ENCODE peak calls at places on chromosomes 5 and 9, in five cellular contexts. One of them, this sample, is unnamed. For H3K9me3, the result is how much of the 10 kb centered on the place peaks cover.

GRCh38 chr5:34889394-34889793 is 25.9 kb downstream of the RAD1 start:
- DNase-seq in tibial artery: no peak
- DNase-seq in lung: no peak
- DNase-seq in A549: no peak
- DNase-seq in upper lobe of right lung: no peak
- DNase-seq in this sample: no peak

GRCh38 chr9:3746296-3747275 is 220.8 kb upstream of the RFX3 start:
- DNase-seq in lung: no peak
- DNase-seq in upper lobe of right lung: no peak
- DNase-seq in tibial artery: peak
- DNase-seq in A549: peak
- DNase-seq in this sample: no peak

GRCh38 chr9:33737811-33738606 is 57.4 kb upstream of the PRSS3 start:
- DNase-seq in A549: peak
- DNase-seq in lung: peak
- DNase-seq in tibial artery: no peak
- DNase-seq in upper lobe of right lung: no peak
- DNase-seq in this sample: no peak

GRCh38 chr9:74908665-74909064 is 20.9 kb upstream of the TRPM6 start:
- DNase-seq in A549: no peak
- DNase-seq in lung: no peak
- DNase-seq in upper lobe of right lung: no peak
- DNase-seq in tibial artery: no peak
- DNase-seq in this sample: no peak

GRCh38 chr9:77800924-77801551 is 152.9 kb upstream of the GNA14 start:
- DNase-seq in A549: no peak
- DNase-seq in tibial artery: no peak
- DNase-seq in lung: no peak
- DNase-seq in upper lobe of right lung: no peak
- DNase-seq in this sample: no peak

GRCh38 chr5:77483662-77484061 is 8.5 kb downstream of the WDR41 start:
- DNase-seq in upper lobe of right lung: no peak
- DNase-seq in lung: no peak
- DNase-seq in A549: no peak
- DNase-seq in tibial artery: no peak
- DNase-seq in this sample: no peak

GRCh38 chr9:7342721-7343120 is 456.9 kb downstream of the DMAC1 start:
- DNase-seq in upper lobe of right lung: no peak
- DNase-seq in A549: no peak
- DNase-seq in lung: no peak
- DNase-seq in tibial artery: no peak
- DNase-seq in this sample: no peak

GRCh38 chr5:36796171-36796570 is 80.4 kb upstream of the NIPBL start:
- DNase-seq in tibial artery: no peak
- DNase-seq in upper lobe of right lung: no peak
- DNase-seq in lung: no peak
- DNase-seq in A549: no peak
- DNase-seq in this sample: no peak

GRCh38 chr5:79499640-79500273 is 14.2 kb downstream of the HOMER1 start:
- DNase-seq in A549: no peak
- DNase-seq in tibial artery: no peak
- DNase-seq in lung: no peak
- DNase-seq in upper lobe of right lung: no peak
- DNase-seq in this sample: no peak

GRCh38 chr9:4887556-4887955 is 94.8 kb downstream of the RCL1 start:
- DNase-seq in upper lobe of right lung: peak
- DNase-seq in tibial artery: peak
- DNase-seq in A549: no peak
- DNase-seq in lung: peak
- DNase-seq in this sample: no peak

GRCh38 chr5:89535421-89535820 is 652.4 kb upstream of the MEF2C start:
- DNase-seq in lung: no peak
- DNase-seq in tibial artery: no peak
- DNase-seq in A549: no peak
- DNase-seq in upper lobe of right lung: no peak
- DNase-seq in this sample: no peak

GRCh38 chr5:168976311-168976893 is 324.5 kb downstream of the SLIT3 start:
- DNase-seq in lung: no peak
- DNase-seq in tibial artery: no peak
- DNase-seq in upper lobe of right lung: no peak
- DNase-seq in A549: no peak
- DNase-seq in this sample: no peak

GRCh38 chr5:89028579-89029272 is 145.7 kb upstream of the MEF2C start:
- DNase-seq in upper lobe of right lung: no peak
- DNase-seq in lung: no peak
- DNase-seq in A549: no peak
- DNase-seq in tibial artery: no peak
- DNase-seq in this sample: no peak

GRCh38 chr5:171330011-171330410 is 21.0 kb downstream of the TLX3 start:
- DNase-seq in tibial artery: no peak
- DNase-seq in lung: no peak
- DNase-seq in upper lobe of right lung: no peak
- DNase-seq in A549: no peak
- DNase-seq in this sample: no peak

GRCh38 chr9:89756891-89757537 is 152.2 kb downstream of the GADD45G start:
- DNase-seq in tibial artery: no peak
- DNase-seq in A549: no peak
- DNase-seq in upper lobe of right lung: no peak
- DNase-seq in lung: no peak
- DNase-seq in this sample: no peak

GRCh38 chr5:72955143-72955767 is 586 bp upstream of the FCHO2 start:
- DNase-seq in tibial artery: no peak
- DNase-seq in upper lobe of right lung: peak
- DNase-seq in A549: no peak
- DNase-seq in lung: peak
- DNase-seq in this sample: peak

GRCh38 chr5:14743601-14744295 is 79.2 kb downstream of the OTULIN start:
- DNase-seq in lung: no peak
- DNase-seq in A549: no peak
- DNase-seq in tibial artery: no peak
- DNase-seq in upper lobe of right lung: no peak
- DNase-seq in this sample: no peak

GRCh38 chr9:107422189-107422802 is 67.3 kb downstream of the KLF4 start:
- DNase-seq in upper lobe of right lung: peak
- DNase-seq in tibial artery: peak
- DNase-seq in lung: peak
- DNase-seq in A549: peak
- DNase-seq in this sample: peak

GRCh38 chr5:180045889-180046499 is 25.6 kb downstream of the RNF130 start:
- DNase-seq in tibial artery: no peak
- DNase-seq in A549: no peak
- DNase-seq in lung: no peak
- DNase-seq in upper lobe of right lung: peak
- DNase-seq in this sample: no peak

GRCh38 chr5:180041501-180042274 is 29.9 kb downstream of the RNF130 start:
- DNase-seq in A549: no peak
- DNase-seq in tibial artery: no peak
- DNase-seq in lung: no peak
- DNase-seq in upper lobe of right lung: no peak
- DNase-seq in this sample: no peak

GRCh38 chr5:180043381-180043780 is 28.2 kb downstream of the RNF130 start:
- DNase-seq in A549: no peak
- DNase-seq in upper lobe of right lung: no peak
- DNase-seq in lung: no peak
- DNase-seq in tibial artery: no peak
- DNase-seq in this sample: no peak

GRCh38 chr5:180035532-180035931 is 36.0 kb downstream of the RNF130 start:
- DNase-seq in lung: no peak
- DNase-seq in A549: no peak
- DNase-seq in tibial artery: no peak
- DNase-seq in upper lobe of right lung: no peak
- DNase-seq in this sample: no peak

GRCh38 chr5:180040287-180041214 is 31.0 kb downstream of the RNF130 start:
- DNase-seq in lung: no peak
- DNase-seq in upper lobe of right lung: no peak
- DNase-seq in A549: no peak
- DNase-seq in tibial artery: no peak
- DNase-seq in this sample: no peak
- H3K9me3 ChIP-seq in lung: under half
- H3K9me3 ChIP-seq in upper lobe of right lung: under half
- H3K9me3 ChIP-seq in A549: under half
- H3K9me3 ChIP-seq in tibial artery: under half
- H3K9me3 ChIP-seq in this sample: under half

DNA sequence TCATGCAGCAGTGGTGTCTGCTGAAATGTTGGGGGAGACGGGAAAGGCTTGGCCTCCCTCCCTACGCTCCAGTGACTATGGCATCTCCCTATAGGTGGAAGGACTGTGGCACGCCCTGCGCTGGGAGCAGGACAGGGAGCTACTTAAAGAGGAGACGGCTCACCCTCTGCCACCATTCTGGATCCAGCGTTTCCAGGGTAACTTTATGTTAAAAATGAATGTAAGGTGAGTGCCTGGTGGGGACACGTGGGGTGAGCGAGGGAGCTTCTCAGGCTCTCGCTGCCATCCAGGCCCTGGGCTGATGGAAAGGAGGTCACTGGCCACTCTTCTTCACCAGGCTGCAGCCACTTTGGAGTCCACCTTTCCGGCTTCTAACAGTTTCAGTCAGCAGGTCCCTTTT is 15.7 kb downstream of the PAEP start:
- DNase-seq in tibial artery: no peak
- DNase-seq in lung: no peak
- DNase-seq in A549: no peak
- DNase-seq in upper lobe of right lung: no peak
- DNase-seq in this sample: no peak
- H3K4me3 ChIP-seq in tibial artery: no peak
- H3K4me3 ChIP-seq in lung: no peak
- H3K4me3 ChIP-seq in A549: no peak
- H3K4me3 ChIP-seq in upper lobe of right lung: no peak
- H3K4me3 ChIP-seq in this sample: no peak

DNA sequence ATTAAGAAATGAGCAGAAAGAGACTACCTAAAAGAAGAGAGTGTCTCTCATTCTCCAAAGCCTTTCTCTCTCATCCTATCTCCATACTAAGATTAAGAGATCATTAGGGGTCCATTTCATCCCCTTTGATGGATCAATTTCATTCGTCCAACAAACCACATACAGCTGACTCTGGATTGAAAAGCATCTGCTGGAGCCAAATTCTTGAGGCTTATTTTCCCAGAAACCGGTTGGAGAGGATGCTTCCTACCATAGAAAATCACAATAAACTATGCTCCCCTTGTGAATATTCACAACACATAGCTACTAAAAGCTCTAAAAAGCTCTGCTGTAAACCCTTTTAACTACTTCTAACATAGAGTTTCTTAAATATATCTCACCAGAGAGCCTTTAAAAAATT is 755.0 kb upstream of the ZNF608 start:
- DNase-seq in tibial artery: no peak
- DNase-seq in lung: no peak
- DNase-seq in A549: no peak
- DNase-seq in upper lobe of right lung: no peak
- DNase-seq in this sample: no peak
- H3K27ac ChIP-seq in tibial artery: no peak
- H3K27ac ChIP-seq in lung: no peak
- H3K27ac ChIP-seq in A549: no peak
- H3K27ac ChIP-seq in upper lobe of right lung: no peak
- H3K27ac ChIP-seq in this sample: no peak

GRCh38 chr5:13107553-13107952 is 836.9 kb downstream of the DNAH5 start:
- DNase-seq in tibial artery: no peak
- DNase-seq in A549: no peak
- DNase-seq in upper lobe of right lung: no peak
- DNase-seq in lung: no peak
- DNase-seq in this sample: no peak
- H3K9me3 ChIP-seq in tibial artery: under half
- H3K9me3 ChIP-seq in A549: under half
- H3K9me3 ChIP-seq in upper lobe of right lung: under half
- H3K9me3 ChIP-seq in lung: under half
- H3K9me3 ChIP-seq in this sample: under half

DNA sequence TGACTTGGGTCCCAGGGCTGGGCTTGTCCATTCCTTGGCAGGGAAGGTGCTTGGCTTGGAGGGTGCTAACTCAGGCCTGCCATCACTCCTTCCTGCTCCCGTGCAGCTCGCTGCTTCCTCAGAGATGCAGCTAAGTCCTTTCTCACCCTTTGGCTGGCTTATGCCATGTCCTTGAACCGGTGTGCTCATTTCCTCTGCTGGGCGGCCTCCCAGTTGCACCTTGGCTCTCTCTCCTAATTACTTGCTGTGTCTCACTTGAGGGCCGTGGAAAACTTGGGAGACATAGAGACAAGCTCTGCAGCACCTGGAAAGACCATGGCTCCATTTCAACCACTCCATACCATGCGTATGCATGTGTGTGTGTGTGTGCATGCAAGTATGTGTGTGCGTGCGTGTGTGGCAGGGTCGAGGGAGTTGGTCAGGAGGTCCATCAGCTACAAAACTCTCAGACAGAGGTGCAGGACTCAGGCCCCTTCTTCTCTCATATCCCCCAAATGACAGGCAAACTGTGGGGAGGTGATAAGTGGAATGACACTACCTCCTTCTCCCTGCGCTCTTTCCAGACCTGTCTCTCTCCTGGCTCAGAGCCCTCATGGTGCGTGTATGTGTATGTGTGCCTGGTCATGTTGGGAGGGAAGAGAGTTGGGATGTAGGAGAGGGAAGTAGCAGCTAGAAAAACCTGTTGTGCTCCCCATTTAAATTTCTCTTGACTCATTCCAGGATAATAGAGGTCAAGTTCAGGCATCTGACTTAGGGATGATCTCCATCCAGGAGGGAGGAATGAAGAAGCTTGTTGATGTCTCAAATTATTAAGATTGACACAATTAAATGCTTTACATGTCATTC is 17.6 kb upstream of the MTMR12 start:
- DNase-seq in A549: no peak
- DNase-seq in lung: no peak
- DNase-seq in tibial artery: no peak
- DNase-seq in upper lobe of right lung: no peak
- DNase-seq in this sample: no peak
- H3K4me3 ChIP-seq in A549: no peak
- H3K4me3 ChIP-seq in lung: no peak
- H3K4me3 ChIP-seq in tibial artery: no peak
- H3K4me3 ChIP-seq in upper lobe of right lung: no peak
- H3K4me3 ChIP-seq in this sample: no peak

GRCh38 chr9:135906291-135907005 is 898 bp downstream of the CAMSAP1 start:
- DNase-seq in upper lobe of right lung: peak
- DNase-seq in lung: no peak
- DNase-seq in tibial artery: no peak
- DNase-seq in A549: no peak
- DNase-seq in this sample: no peak

GRCh38 chr9:135907006-135907434 is 326 bp downstream of the CAMSAP1 start:
- DNase-seq in upper lobe of right lung: peak
- DNase-seq in lung: no peak
- DNase-seq in A549: no peak
- DNase-seq in tibial artery: no peak
- DNase-seq in this sample: no peak

GRCh38 chr9:135907446-135908333 is at the start of gene CAMSAP1:
- DNase-seq in lung: peak
- DNase-seq in A549: peak
- DNase-seq in tibial artery: peak
- DNase-seq in upper lobe of right lung: peak
- DNase-seq in this sample: peak

GRCh38 chr9:135904121-135904520 is 3.2 kb downstream of the CAMSAP1 start:
- DNase-seq in lung: no peak
- DNase-seq in upper lobe of right lung: peak
- DNase-seq in A549: no peak
- DNase-seq in tibial artery: no peak
- DNase-seq in this sample: no peak

GRCh38 chr9:135905380-135906282 is 1.7 kb downstream of the CAMSAP1 start:
- DNase-seq in tibial artery: no peak
- DNase-seq in upper lobe of right lung: peak
- DNase-seq in A549: no peak
- DNase-seq in lung: no peak
- DNase-seq in this sample: no peak
- H3K27ac ChIP-seq in tibial artery: peak
- H3K27ac ChIP-seq in upper lobe of right lung: peak
- H3K27ac ChIP-seq in A549: no peak
- H3K27ac ChIP-seq in lung: peak
- H3K27ac ChIP-seq in this sample: no peak

This sample was measured in iPS DF 6.9.